ENCODE peak calls at places on chromosomes 5 and 9, in ten cellular contexts. U is cardiac muscle cell; P is activated CD8-positive, alpha-beta memory T cell treated with anti-CD3 and anti-CD28 coated beads for 24 hours; N is RCC 7860; G is astrocyte of the spinal cord; A is A172; R is IMR-90; Z is stimulated activated CD4-positive, alpha-beta T cell treated with anti-CD3 and anti-CD28 coated beads, Interleukin-4, amount 100 ng/mL, for 24 hours; I is H54; S is kidney tubule cell. T is an unnamed sample.

GRCh38 chr5:12217039-12217438 is 312.8 kb upstream of the CTNND2 start:
- DNase-seq in U (no peak), P (no peak), N (no peak), G (no peak), A (no peak), R (no peak), Z (no peak), I (no peak), S (no peak), T (no peak)

GRCh38 chr5:164357405-164358033 is 852.1 kb downstream of the MAT2B start:
- DNase-seq in U (no peak), P (no peak), N (no peak), G (no peak), A (no peak), R (no peak), Z (no peak), I (no peak), S (no peak), T (no peak)

GRCh38 chr5:153573326-153574033 is 83.0 kb downstream of the GRIA1 start:
- DNase-seq in U (no peak), P (no peak), N (no peak), G (no peak), A (no peak), R (no peak), Z (no peak), I (no peak), S (peak; percentile 68), T (no peak)

GRCh38 chr9:8857330-8858249 is 1058.0 kb upstream of the DMAC1 start:
- DNase-seq in U (peak; percentile 73), P (peak; percentile 59), N (peak; percentile 65), G (peak; percentile 47), A (no peak), R (no peak), Z (no peak), I (peak; percentile 43), S (peak; percentile 78), T (no peak)

GRCh38 chr5:76544268-76544926 is 78.8 kb downstream of the F2RL2 start:
- DNase-seq in U (peak; percentile 35), P (peak; percentile 71), N (no peak), G (peak; percentile 34), A (peak; percentile 14), R (peak; percentile 13), Z (peak; percentile 68), I (no peak), S (peak; percentile 67), T (no peak)

GRCh38 chr9:96219615-96220257 is 82.2 kb downstream of the HSD17B3 start:
- DNase-seq in U (no peak), P (no peak), N (no peak), G (no peak), A (no peak), R (no peak), Z (peak; percentile 19), I (no peak), S (peak; percentile 60), T (peak; percentile 37)

GRCh38 chr5:160274483-160274931 is 37.9 kb downstream of the CCNJL start:
- DNase-seq in U (no peak), P (no peak), N (no peak), G (no peak), A (no peak), R (no peak), Z (no peak), I (no peak), S (no peak), T (no peak)

GRCh38 chr9:26413625-26414024 is 479.0 kb downstream of the CAAP1 start:
- DNase-seq in U (no peak), P (no peak), N (no peak), G (no peak), A (no peak), R (no peak), Z (no peak), I (no peak), S (no peak), T (no peak)

GRCh38 chr9:35279946-35280345 is 118.1 kb downstream of the UNC13B start:
- DNase-seq in U (no peak), P (no peak), N (no peak), G (no peak), A (no peak), R (no peak), Z (no peak), I (no peak), S (no peak), T (no peak)

GRCh38 chr5:165457854-165458481 is 1952.5 kb downstream of the MAT2B start:
- DNase-seq in U (peak; percentile 62), P (no peak), N (no peak), G (peak; percentile 52), A (peak; percentile 50), R (peak; percentile 55), Z (no peak), I (peak; percentile 4), S (peak; percentile 48), T (no peak)

GRCh38 chr5:173452098-173452497 is 123.9 kb upstream of the STC2 start:
- DNase-seq in U (peak; percentile 26), P (no peak), N (peak; percentile 87), G (no peak), A (peak; percentile 51), R (peak; percentile 81), Z (no peak), I (no peak), S (peak; percentile 72), T (no peak)

GRCh38 chr9:520315-520714 is 305.6 kb downstream of the DOCK8 start:
- DNase-seq in U (no peak), P (no peak), N (no peak), G (no peak), A (no peak), R (no peak), Z (no peak), I (no peak), S (no peak), T (no peak)

GRCh38 chr9:88992556-88992955 is 1.3 kb downstream of the S1PR3 start:
- DNase-seq in U (no peak), P (peak; percentile 42), N (no peak), G (no peak), A (no peak), R (no peak), Z (no peak), I (no peak), S (no peak), T (no peak)

GRCh38 chr5:72817076-72817476 is 615 bp downstream of the TNPO1 start:
- DNase-seq in U (peak; percentile 79), P (no peak), N (peak; percentile 7), G (peak; percentile 54), A (peak; percentile 35), R (peak; percentile 88), Z (peak; percentile 52), I (no peak), S (peak; percentile 58), T (peak; percentile 25)

GRCh38 chr5:179312557-179313235 is 32.6 kb downstream of the ADAMTS2 start:
- DNase-seq in U (no peak), P (no peak), N (no peak), G (no peak), A (no peak), R (peak; percentile 52), Z (no peak), I (no peak), S (no peak), T (no peak)